ENCODE peak calls at places on chromosome X, in ten cellular contexts. I, V, G, F, A, C, P, B, K and X are unnamed samples.

GRCh38 chrX:154048398-154048797 is 28.7 kb upstream of the IRAK1 start:
- DNase-seq in I (no peak), V (no peak), G (no peak), F (no peak), A (no peak), C (no peak), P (no peak), B (no peak), K (no peak), X (no peak)

GRCh38 chrX:132216806-132217202 is 2.4 kb downstream of the RAP2C start:
- DNase-seq in I (no peak), V (no peak), G (peak), F (peak), A (no peak), C (no peak), P (no peak), B (no peak), K (peak), X (no peak)

GRCh38 chrX:51484616-51485015 is 11.8 kb downstream of the NUDT11 start:
- DNase-seq in I (no peak), V (no peak), G (no peak), F (no peak), A (no peak), C (no peak), P (no peak), B (no peak), K (no peak), X (no peak)

GRCh38 chrX:152915541-152916241 is 17.8 kb downstream of the ZNF185 start:
- DNase-seq in I (no peak), V (no peak), G (peak), F (peak), A (peak), C (peak), P (no peak), B (peak), K (peak), X (no peak)

GRCh38 chrX:42821803-42822443 is 44.0 kb upstream of the PPP1R2C start:
- DNase-seq in I (no peak), V (no peak), G (no peak), F (no peak), A (no peak), C (no peak), P (no peak), B (no peak), K (no peak), X (no peak)

GRCh38 chrX:103615781-103616180 is 8.0 kb downstream of the TCEAL3 start:
- DNase-seq in I (no peak), V (no peak), G (peak), F (no peak), A (no peak), C (no peak), P (no peak), B (no peak), K (peak), X (no peak)

GRCh38 chrX:30888526-30889146 is 418 bp downstream of the TAB3 start:
- DNase-seq in I (peak), V (no peak), G (no peak), F (no peak), A (no peak), C (peak), P (no peak), B (peak), K (no peak), X (peak)

GRCh38 chrX:40759374-40759773 is 24.0 kb upstream of the MED14 start:
- DNase-seq in I (no peak), V (no peak), G (no peak), F (no peak), A (no peak), C (no peak), P (no peak), B (no peak), K (no peak), X (no peak)

GRCh38 chrX:13693341-13693871 is 4.5 kb downstream of the RAB9A start:
- DNase-seq in I (no peak), V (no peak), G (no peak), F (peak), A (peak), C (no peak), P (no peak), B (no peak), K (no peak), X (no peak)

GRCh38 chrX:63350551-63350950 is 581 bp downstream of the SPIN4 start:
- DNase-seq in I (no peak), V (peak), G (peak), F (peak), A (peak), C (peak), P (no peak), B (peak), K (no peak), X (no peak)

GRCh38 chrX:35076061-35076460 is 133.5 kb downstream of the FAM47B start:
- DNase-seq in I (no peak), V (no peak), G (no peak), F (peak), A (no peak), C (no peak), P (no peak), B (no peak), K (no peak), X (no peak)

GRCh38 chrX:79096339-79096638 is 48.2 kb upstream of the GPR174 start:
- DNase-seq in I (no peak), V (no peak), G (no peak), F (no peak), A (no peak), C (no peak), P (no peak), B (no peak), K (no peak), X (no peak)

GRCh38 chrX:28273751-28274150 is 292.5 kb upstream of the DCAF8L1 start:
- DNase-seq in I (no peak), V (no peak), G (no peak), F (no peak), A (no peak), C (no peak), P (no peak), B (no peak), K (no peak), X (no peak)

GRCh38 chrX:154730271-154730883 is 20.5 kb downstream of the GAB3 start:
- DNase-seq in I (peak), V (no peak), G (peak), F (no peak), A (no peak), C (no peak), P (no peak), B (no peak), K (peak), X (no peak)

GRCh38 chrX:1336331-1337143 is at the start of gene IL3RA:
- DNase-seq in I (peak), V (no peak), G (no peak), F (no peak), A (no peak), C (no peak), P (no peak), B (no peak), K (no peak), X (no peak)

GRCh38 chrX:39886282-39886681 is 211.5 kb downstream of the BCOR start:
- DNase-seq in I (peak), V (no peak), G (no peak), F (no peak), A (no peak), C (no peak), P (no peak), B (no peak), K (no peak), X (no peak)

GRCh38 chrX:131366387-131366786 is 77.3 kb upstream of the IGSF1 start:
- DNase-seq in I (no peak), V (no peak), G (peak), F (no peak), A (no peak), C (peak), P (no peak), B (peak), K (no peak), X (no peak)

GRCh38 chrX:70166601-70167590 is 10.4 kb upstream of the DGAT2L6 start:
- DNase-seq in I (no peak), V (no peak), G (peak), F (peak), A (no peak), C (peak), P (no peak), B (peak), K (peak), X (no peak)

GRCh38 chrX:100819837-100820666 is at the start of gene CSTF2:
- DNase-seq in I (peak), V (peak), G (peak), F (peak), A (peak), C (peak), P (peak), B (peak), K (peak), X (peak)

GRCh38 chrX:124087000-124087746 is 125.7 kb downstream of the STAG2 start:
- DNase-seq in I (no peak), V (no peak), G (no peak), F (no peak), A (no peak), C (no peak), P (no peak), B (no peak), K (no peak), X (no peak)

GRCh38 chrX:130097507-130098201 is 12.6 kb downstream of the ELF4 start:
- DNase-seq in I (peak), V (no peak), G (no peak), F (no peak), A (peak), C (peak), P (no peak), B (no peak), K (no peak), X (no peak)

GRCh38 chrX:120559799-120560198 is 963 bp downstream of the CUL4B start:
- DNase-seq in I (no peak), V (no peak), G (no peak), F (peak), A (no peak), C (no peak), P (no peak), B (no peak), K (no peak), X (no peak)

GRCh38 chrX:104660092-104660491 is 94.1 kb downstream of the IL1RAPL2 start:
- DNase-seq in I (no peak), V (no peak), G (peak), F (peak), A (no peak), C (no peak), P (no peak), B (no peak), K (no peak), X (no peak)

GRCh38 chrX:7191681-7192110 is 43.7 kb upstream of the PUDP start:
- DNase-seq in I (no peak), V (no peak), G (peak), F (no peak), A (no peak), C (no peak), P (no peak), B (no peak), K (peak), X (no peak)

GRCh38 chrX:155148724-155149537 is 67.3 kb upstream of the VBP1 start:
- DNase-seq in I (no peak), V (no peak), G (peak), F (peak), A (peak), C (peak), P (no peak), B (peak), K (peak), X (no peak)

GRCh38 chrX:69024931-69025330 is 140.3 kb downstream of the PJA1 start:
- DNase-seq in I (peak), V (no peak), G (peak), F (peak), A (no peak), C (no peak), P (peak), B (no peak), K (peak), X (peak)

GRCh38 chrX:35339796-35340195 is 397.2 kb downstream of the FAM47B start:
- DNase-seq in I (no peak), V (no peak), G (peak), F (peak), A (no peak), C (no peak), P (no peak), B (no peak), K (no peak), X (no peak)

GRCh38 chrX:106921637-106922036 is 1.4 kb downstream of the CLDN2 start:
- DNase-seq in I (no peak), V (no peak), G (no peak), F (no peak), A (no peak), C (no peak), P (no peak), B (no peak), K (no peak), X (no peak)

GRCh38 chrX:48468247-48468671 is 1.8 kb downstream of the SLC38A5 start:
- DNase-seq in I (no peak), V (no peak), G (no peak), F (no peak), A (no peak), C (peak), P (no peak), B (no peak), K (no peak), X (no peak)

GRCh38 chrX:15749642-15750610 is 11.9 kb downstream of the CA5B start:
- DNase-seq in I (no peak), V (no peak), G (no peak), F (no peak), A (no peak), C (no peak), P (no peak), B (no peak), K (peak), X (no peak)

GRCh38 chrX:15755091-15755490 is 17.0 kb downstream of the CA5B start:
- DNase-seq in I (no peak), V (no peak), G (no peak), F (no peak), A (no peak), C (no peak), P (no peak), B (no peak), K (no peak), X (peak)

GRCh38 chrX:15750611-15751159 is 12.6 kb downstream of the CA5B start:
- DNase-seq in I (no peak), V (no peak), G (no peak), F (no peak), A (no peak), C (no peak), P (no peak), B (no peak), K (no peak), X (peak)

GRCh38 chrX:15747626-15748173 is 9.6 kb downstream of the CA5B start:
- DNase-seq in I (no peak), V (no peak), G (no peak), F (no peak), A (no peak), C (peak), P (no peak), B (no peak), K (no peak), X (no peak)

DNA sequence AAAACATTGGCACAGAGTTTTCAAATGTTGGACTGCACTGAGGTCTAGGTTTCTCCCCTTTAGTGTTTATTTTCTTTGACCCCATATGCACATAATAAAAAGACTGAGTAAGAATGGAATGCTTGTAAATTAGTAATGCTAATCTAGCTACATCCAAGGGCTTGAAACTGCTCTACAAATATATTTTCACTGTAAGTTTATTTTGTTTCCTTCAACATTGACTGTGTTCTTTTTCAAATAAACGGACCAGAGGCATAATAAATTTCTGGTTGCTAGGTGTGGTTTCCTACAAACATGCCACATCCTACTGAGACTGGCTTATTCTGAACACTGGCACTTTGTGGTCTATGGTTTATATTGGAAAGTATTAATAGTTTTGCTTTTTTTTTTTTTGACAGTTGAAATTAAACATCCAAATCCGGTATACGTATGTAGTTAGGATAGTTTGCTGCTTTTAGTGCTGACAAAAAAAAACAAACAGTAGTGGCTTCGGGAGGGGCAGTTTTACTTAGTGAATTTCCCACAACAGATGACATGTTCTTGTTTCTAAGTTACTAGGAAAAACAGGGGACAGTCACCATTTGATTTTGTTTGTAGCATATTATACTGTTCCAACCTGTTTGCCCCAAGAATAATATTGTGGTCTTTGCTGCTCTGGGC is 13.2 kb downstream of the CA5B start:
- DNase-seq in I (no peak), V (no peak), G (peak), F (peak), A (no peak), C (no peak), P (no peak), B (no peak), K (peak), X (peak)
- TF ChIP-seq CTCF in I (no peak), V (no peak), G (no peak), F (no peak), A (no peak), C (no peak), P (no peak), B (no peak), K (no peak), X (no peak)

DNA sequence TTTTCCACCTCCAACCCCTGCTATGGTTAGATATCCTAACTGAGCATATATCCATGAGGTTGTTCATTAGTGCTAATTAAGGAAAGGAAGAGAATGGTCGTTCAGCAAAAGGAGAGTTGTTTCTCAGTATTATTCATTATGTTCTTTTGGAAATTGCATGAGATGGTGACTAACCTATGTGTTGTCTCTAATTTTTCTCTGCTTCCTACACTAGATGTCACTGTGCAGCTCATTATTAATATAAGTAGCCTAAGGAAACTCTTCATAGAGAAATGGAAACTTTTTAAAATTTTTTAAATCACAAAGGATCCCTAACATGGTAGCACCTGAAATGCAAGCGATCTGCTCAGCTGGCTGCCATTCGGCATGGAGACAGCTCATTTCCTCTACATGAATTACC is 67.7 kb upstream of the FAM9A start:
- DNase-seq in I (no peak), V (no peak), G (peak), F (peak), A (no peak), C (no peak), P (no peak), B (no peak), K (peak), X (no peak)
- TF ChIP-seq CTCF in I (peak), V (peak), G (peak), F (peak), A (no peak), C (no peak), P (peak), B (peak), K (peak), X (peak)

DNA sequence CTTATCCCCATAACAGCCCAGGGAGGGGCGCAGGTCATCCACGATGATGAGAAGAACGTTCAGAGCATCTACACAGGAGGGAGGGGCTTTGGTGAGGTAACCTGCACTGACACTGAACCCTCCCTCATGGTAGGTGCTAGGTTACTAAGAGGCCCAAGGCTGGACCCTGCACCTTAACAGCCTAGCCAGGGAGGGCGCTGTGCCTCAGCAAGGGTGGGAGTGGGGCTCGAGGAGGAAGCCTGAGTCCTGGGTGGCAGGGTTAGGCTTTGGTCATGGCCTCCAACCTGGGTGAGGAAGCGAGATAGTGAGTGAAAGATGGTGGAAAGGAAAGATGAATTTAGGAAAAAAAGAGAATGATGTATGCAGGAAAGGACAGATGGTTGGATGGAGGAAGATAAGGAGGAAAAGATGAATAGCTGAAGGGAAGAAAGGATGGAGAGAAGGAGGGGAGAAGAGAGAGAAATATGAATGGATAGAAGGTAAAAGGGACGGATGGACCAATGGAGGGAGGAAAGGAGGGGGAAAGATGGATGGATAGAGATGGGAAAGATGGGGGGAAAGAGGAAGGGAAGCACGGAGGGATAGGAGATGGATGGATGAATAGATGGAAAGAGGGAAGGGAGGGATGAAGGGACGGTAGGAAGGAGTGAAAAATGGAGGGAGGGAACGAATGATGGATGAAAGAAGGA is 736 bp downstream of the IDS start:
- DNase-seq in I (no peak), V (peak), G (peak), F (no peak), A (peak), C (peak), P (no peak), B (peak), K (no peak), X (no peak)
- TF ChIP-seq CTCF in I (no peak), V (no peak), G (peak), F (peak), A (peak), C (peak), P (no peak), B (no peak), K (peak), X (no peak)

GRCh38 chrX:54043084-54043483 is 1.2 kb downstream of the PHF8 start:
- DNase-seq in I (no peak), V (no peak), G (peak), F (no peak), A (no peak), C (no peak), P (no peak), B (no peak), K (no peak), X (no peak)

GRCh38 chrX:54043696-54044125 is 562 bp downstream of the PHF8 start:
- DNase-seq in I (peak), V (peak), G (peak), F (peak), A (peak), C (peak), P (no peak), B (no peak), K (peak), X (peak)

GRCh38 chrX:54044126-54044876 is at the start of gene PHF8:
- DNase-seq in I (peak), V (peak), G (peak), F (peak), A (peak), C (peak), P (peak), B (peak), K (peak), X (peak)

GRCh38 chrX:54044877-54045328 is 630 bp upstream of the PHF8 start:
- DNase-seq in I (no peak), V (no peak), G (peak), F (no peak), A (no peak), C (no peak), P (no peak), B (no peak), K (no peak), X (no peak)

GRCh38 chrX:54042609-54043010 is 1.7 kb downstream of the PHF8 start:
- DNase-seq in I (peak), V (peak), G (peak), F (peak), A (peak), C (peak), P (no peak), B (peak), K (peak), X (no peak)
- TF ChIP-seq CTCF in I (peak), V (no peak), G (peak), F (peak), A (no peak), C (peak), P (peak), B (no peak), K (peak), X (peak)

GRCh38 chrX:20205927-20206708 is 60.6 kb downstream of the RPS6KA3 start:
- DNase-seq in I (peak), V (peak), G (no peak), F (no peak), A (no peak), C (no peak), P (no peak), B (no peak), K (no peak), X (no peak)
- TF ChIP-seq CTCF in I (no peak), V (no peak), G (no peak), F (no peak), A (no peak), C (no peak), P (no peak), B (no peak), K (no peak), X (no peak)